ENCODE peak calls at places on chromosomes 2 and 18, in five cellular contexts. S is coronary artery; V is stimulated activated CD4-positive, alpha-beta T cell treated with anti-CD3 and anti-CD28 coated beads, Interleukin-1b, Interleukin-23, amount 100 ng/mL, for 4 hours; Q is GM20000; G is omental fat pad. T is an unnamed sample.

GRCh38 chr2:124343827-124344498 is 318.9 kb downstream of the CNTNAP5 start:
- DNase-seq in Q (no peak), S (no peak), G (no peak), V (no peak), T (no peak)

GRCh38 chr18:35267161-35267651 is 22.8 kb downstream of the ZSCAN30 start:
- DNase-seq in Q (peak; percentile 58), G (peak; percentile 49), S (peak; percentile 90), V (peak; percentile 69), T (peak; percentile 61)

GRCh38 chr2:74221604-74222299 is 23.3 kb downstream of the MTHFD2 start:
- DNase-seq in V (no peak), G (no peak), S (no peak), Q (no peak), T (no peak)

GRCh38 chr2:120004254-120004653 is 8.6 kb upstream of the EPB41L5 start:
- DNase-seq in S (no peak), Q (no peak), V (no peak), G (no peak), T (no peak)

GRCh38 chr2:23433282-23433681 is 48.3 kb downstream of the KLHL29 start:
- DNase-seq in V (no peak), Q (no peak), S (no peak), G (no peak), T (no peak)

GRCh38 chr18:2173464-2173863 is 397.8 kb downstream of the METTL4 start:
- DNase-seq in V (no peak), G (no peak), Q (no peak), S (no peak), T (no peak)

GRCh38 chr2:112829247-112829646 is 7.3 kb downstream of the IL1B start:
- DNase-seq in S (no peak), V (no peak), Q (no peak), G (no peak), T (no peak)

GRCh38 chr2:99777266-99777640 is 287.4 kb upstream of the REV1 start:
- DNase-seq in Q (no peak), S (no peak), V (no peak), G (no peak), T (no peak)